ENCODE peak calls at places on chromosomes 4 and X, in four cellular contexts. One of them, this sample, is unnamed.

GRCh38 chr4:41256131-41256739 is 493 bp upstream of the UCHL1 start:
- DNase-seq in bronchial epithelial cell: no peak
- DNase-seq in HL-60: no peak
- DNase-seq in T follicular helper cell: no peak
- DNase-seq in this sample: peak

GRCh38 chr4:88738714-88739366 is 41.2 kb upstream of the NAP1L5 start:
- DNase-seq in bronchial epithelial cell: no peak
- DNase-seq in T follicular helper cell: no peak
- DNase-seq in HL-60: no peak
- DNase-seq in this sample: peak

GRCh38 chr4:186999676-187000075 is 276.0 kb upstream of the FAT1 start:
- DNase-seq in T follicular helper cell: no peak
- DNase-seq in HL-60: no peak
- DNase-seq in bronchial epithelial cell: no peak
- DNase-seq in this sample: no peak

GRCh38 chr4:16109256-16109655 is 25.4 kb upstream of the PROM1 start:
- DNase-seq in bronchial epithelial cell: no peak
- DNase-seq in T follicular helper cell: no peak
- DNase-seq in HL-60: no peak
- DNase-seq in this sample: no peak

GRCh38 chrX:73262991-73263390 is 48.3 kb upstream of the NAP1L2 start:
- DNase-seq in bronchial epithelial cell: peak
- DNase-seq in HL-60: no peak
- DNase-seq in T follicular helper cell: no peak
- DNase-seq in this sample: peak

GRCh38 chr4:10584042-10584441 is 100.5 kb downstream of the CLNK start:
- DNase-seq in HL-60: no peak
- DNase-seq in bronchial epithelial cell: peak
- DNase-seq in T follicular helper cell: no peak
- DNase-seq in this sample: peak

GRCh38 chr4:109733728-109734127 is 3.9 kb upstream of the PLA2G12A start:
- DNase-seq in HL-60: no peak
- DNase-seq in T follicular helper cell: no peak
- DNase-seq in bronchial epithelial cell: no peak
- DNase-seq in this sample: no peak

GRCh38 chr4:113637823-113638691 is 123.5 kb downstream of the CAMK2D start:
- DNase-seq in T follicular helper cell: no peak
- DNase-seq in bronchial epithelial cell: no peak
- DNase-seq in HL-60: no peak
- DNase-seq in this sample: peak

GRCh38 chrX:93673869-93674271 is at the start of gene FAM133A:
- DNase-seq in T follicular helper cell: no peak
- DNase-seq in bronchial epithelial cell: peak
- DNase-seq in HL-60: no peak
- DNase-seq in this sample: peak

GRCh38 chrX:14039344-14039743 is 9.7 kb upstream of the GEMIN8 start:
- DNase-seq in bronchial epithelial cell: peak
- DNase-seq in HL-60: no peak
- DNase-seq in T follicular helper cell: peak
- DNase-seq in this sample: peak